ENCODE peak calls at places on chromosomes 5 and 9, in nine cellular contexts. P, J, E, C, B, M, Z, L and V are unnamed samples. For H3K4me1, the result is how much of the 10 kb centered on the place peaks cover.

GRCh38 chr5:150342583-150342982 is 14.9 kb upstream of the TCOF1 start:
- DNase-seq in P (peak), J (no peak), E (no peak), C (no peak), B (no peak), M (no peak), Z (no peak), L (no peak), V (no peak)

GRCh38 chr9:2602704-2603116 is 18.9 kb upstream of the VLDLR start:
- DNase-seq in P (no peak), J (no peak), E (no peak), C (peak), B (no peak), M (peak), Z (no peak), L (no peak), V (peak)

GRCh38 chr9:128152133-128152780 is 3.0 kb downstream of the LCN2 start:
- DNase-seq in P (no peak), J (peak), E (no peak), C (no peak), B (no peak), M (no peak), Z (no peak), L (no peak), V (no peak)

GRCh38 chr5:142366007-142366406 is 41.2 kb upstream of the SPRY4 start:
- DNase-seq in P (no peak), J (no peak), E (no peak), C (no peak), B (no peak), M (no peak), Z (no peak), L (no peak), V (no peak)

GRCh38 chr5:23026252-23027170 is 173.4 kb upstream of the CDH12 start:
- DNase-seq in P (peak), J (no peak), E (no peak), C (no peak), B (no peak), M (no peak), Z (no peak), L (no peak), V (no peak)

GRCh38 chr9:100101608-100102007 is 2.6 kb downstream of the INVS start:
- DNase-seq in P (no peak), J (no peak), E (no peak), C (no peak), B (no peak), M (no peak), Z (no peak), L (no peak), V (no peak)

GRCh38 chr9:127700594-127701255 is 6.1 kb upstream of the CFAP157 start:
- DNase-seq in P (no peak), J (no peak), E (no peak), C (no peak), B (no peak), M (no peak), Z (no peak), L (no peak), V (no peak)

GRCh38 chr5:1479581-1480188 is 34.4 kb upstream of the SLC6A3 start:
- DNase-seq in P (peak), J (peak), E (peak), C (peak), B (peak), M (peak), Z (no peak), L (no peak), V (no peak)

GRCh38 chr9:1612886-1613285 is 402.3 kb upstream of the SMARCA2 start:
- DNase-seq in P (no peak), J (no peak), E (no peak), C (no peak), B (no peak), M (no peak), Z (no peak), L (no peak), V (no peak)

GRCh38 chr5:114782869-114783268 is 386.8 kb downstream of the TRIM36 start:
- DNase-seq in P (no peak), J (peak), E (peak), C (peak), B (no peak), M (no peak), Z (peak), L (peak), V (peak)

GRCh38 chr5:133205204-133205603 is 153.4 kb downstream of the HSPA4 start:
- DNase-seq in P (peak), J (no peak), E (no peak), C (no peak), B (no peak), M (peak), Z (no peak), L (no peak), V (no peak)

GRCh38 chr9:89886281-89886700 is 281.5 kb downstream of the GADD45G start:
- DNase-seq in P (peak), J (no peak), E (no peak), C (no peak), B (peak), M (no peak), Z (no peak), L (no peak), V (no peak)

GRCh38 chr5:45225571-45226031 is 416.9 kb downstream of the MRPS30 start:
- DNase-seq in P (no peak), J (peak), E (no peak), C (no peak), B (no peak), M (no peak), Z (no peak), L (no peak), V (no peak)

GRCh38 chr5:94174748-94175411 is 433.5 kb upstream of the POU5F2 start:
- DNase-seq in P (peak), J (no peak), E (no peak), C (no peak), B (no peak), M (peak), Z (no peak), L (no peak), V (no peak)

GRCh38 chr9:18531127-18531526 is 57.2 kb downstream of the ADAMTSL1 start:
- DNase-seq in P (no peak), J (no peak), E (no peak), C (no peak), B (no peak), M (peak), Z (no peak), L (no peak), V (no peak)

GRCh38 chr9:78130853-78131252 is 99.2 kb upstream of the GNAQ start:
- DNase-seq in P (no peak), J (no peak), E (no peak), C (no peak), B (no peak), M (no peak), Z (no peak), L (no peak), V (no peak)

GRCh38 chr5:177444106-177445051 is 2.2 kb upstream of the PRR7 start:
- DNase-seq in P (no peak), J (peak), E (no peak), C (no peak), B (no peak), M (no peak), Z (no peak), L (no peak), V (no peak)

GRCh38 chr5:141760193-141760592 is 78.2 kb upstream of the ARAP3 start:
- DNase-seq in P (no peak), J (no peak), E (no peak), C (peak), B (no peak), M (no peak), Z (no peak), L (no peak), V (no peak)

GRCh38 chr9:107455461-107456155 is 34.0 kb downstream of the KLF4 start:
- DNase-seq in P (no peak), J (no peak), E (no peak), C (no peak), B (no peak), M (no peak), Z (no peak), L (no peak), V (no peak)

GRCh38 chr9:89277454-89277853 is 33.5 kb upstream of the CKS2 start:
- DNase-seq in P (peak), J (no peak), E (no peak), C (no peak), B (peak), M (peak), Z (no peak), L (no peak), V (no peak)

GRCh38 chr5:149299451-149300054 is 27.9 kb downstream of the AFAP1L1 start:
- DNase-seq in P (no peak), J (no peak), E (no peak), C (no peak), B (no peak), M (no peak), Z (peak), L (no peak), V (no peak)

GRCh38 chr5:76537073-76537543 is 86.1 kb downstream of the F2RL2 start:
- DNase-seq in P (no peak), J (no peak), E (no peak), C (no peak), B (no peak), M (peak), Z (no peak), L (no peak), V (no peak)
- H3K4me1 ChIP-seq in P (under half), J (under half), E (under half), C (under half), B (half or more), M (under half), Z (under half), L (under half), V (under half)

GRCh38 chr9:12813533-12813932 is 38.7 kb downstream of the LURAP1L start:
- DNase-seq in P (no peak), J (no peak), E (no peak), C (no peak), B (no peak), M (no peak), Z (no peak), L (no peak), V (no peak)

GRCh38 chr9:12813960-12814876 is 39.4 kb downstream of the LURAP1L start:
- DNase-seq in P (peak), J (peak), E (no peak), C (peak), B (peak), M (peak), Z (no peak), L (no peak), V (peak)

GRCh38 chr9:12816656-12817101 is 41.9 kb downstream of the LURAP1L start:
- DNase-seq in P (no peak), J (no peak), E (no peak), C (peak), B (no peak), M (no peak), Z (no peak), L (no peak), V (no peak)

GRCh38 chr9:12815895-12816294 is 41.1 kb downstream of the LURAP1L start:
- DNase-seq in P (peak), J (no peak), E (no peak), C (peak), B (no peak), M (peak), Z (no peak), L (no peak), V (no peak)

GRCh38 chr9:12814877-12815237 is 40.0 kb downstream of the LURAP1L start:
- DNase-seq in P (no peak), J (no peak), E (no peak), C (no peak), B (no peak), M (no peak), Z (no peak), L (no peak), V (no peak)
- H3K27ac ChIP-seq in P (peak), J (no peak), E (no peak), C (peak), B (peak), M (peak), Z (peak), L (no peak), V (peak)

DNA sequence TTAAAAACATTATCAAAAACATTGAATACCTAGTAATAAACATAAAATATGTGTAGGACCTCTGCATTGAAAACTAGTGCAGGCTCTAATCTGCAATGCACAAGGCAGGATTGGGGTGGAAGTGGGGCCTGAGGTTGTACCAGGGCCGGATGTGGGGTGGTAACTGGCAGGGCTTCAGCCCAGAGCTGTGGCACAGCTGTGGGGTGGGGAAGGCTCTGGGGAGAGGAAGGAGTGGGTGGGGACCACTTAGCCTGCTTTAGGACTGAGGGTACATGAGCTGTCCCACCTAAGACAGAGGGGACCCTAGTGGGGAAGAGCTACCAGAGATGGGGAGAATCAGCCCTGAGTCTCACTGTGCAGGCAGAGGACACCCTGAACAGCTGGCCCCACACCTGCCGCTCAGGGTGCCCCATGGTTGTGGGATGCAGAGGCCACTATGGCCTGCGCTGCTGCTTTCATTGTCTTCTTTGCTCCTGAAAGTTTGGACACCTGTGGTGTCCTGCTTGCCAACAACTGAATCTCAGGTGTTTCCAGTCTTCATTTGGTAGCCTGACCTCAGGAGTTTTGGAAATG is 311.4 kb downstream of the TLE4 start:
- DNase-seq in P (no peak), J (no peak), E (no peak), C (no peak), B (no peak), M (no peak), Z (peak), L (no peak), V (no peak)
- H3K4me3 ChIP-seq in P (no peak), J (no peak), E (no peak), C (no peak), B (no peak), M (no peak), Z (no peak), L (no peak), V (no peak)

GRCh38 chr9:4932681-4933080 is 52.4 kb upstream of the JAK2 start:
- DNase-seq in P (no peak), J (no peak), E (no peak), C (no peak), B (no peak), M (no peak), Z (no peak), L (no peak), V (no peak)
- H3K4me1 ChIP-seq in P (under half), J (under half), E (under half), C (under half), B (under half), M (under half), Z (under half), L (under half), V (under half)

GRCh38 chr9:95150903-95151302 is 166.6 kb downstream of the FANCC start:
- DNase-seq in P (no peak), J (no peak), E (no peak), C (no peak), B (no peak), M (no peak), Z (no peak), L (no peak), V (no peak)
- H3K27ac ChIP-seq in P (no peak), J (no peak), E (peak), C (no peak), B (no peak), M (no peak), Z (no peak), L (no peak), V (no peak)

GRCh38 chr5:64691333-64691732 is 1.0 kb downstream of the SHISAL2B start:
- DNase-seq in P (no peak), J (no peak), E (peak), C (peak), B (no peak), M (no peak), Z (no peak), L (no peak), V (no peak)
- H3K4me3 ChIP-seq in P (no peak), J (no peak), E (peak), C (peak), B (no peak), M (no peak), Z (no peak), L (peak), V (no peak)